ENCODE peak calls at places on chromosomes 12 and 14, in nine cellular contexts. D is HCT116, P is IMR-90, X is HepG2, W is PC-3, E is GM23248, F is colonic mucosa, K is neural progenitor cell, V is endodermal cell. U is an unnamed sample. For H3K4me1, the result is how much of the 10 kb centered on the place peaks cover.

GRCh38 chr12:80846930-80847329 is 90.8 kb downstream of the LIN7A start:
- DNase-seq in X (no peak), K (no peak), V (no peak), E (no peak), W (no peak), D (no peak), P (no peak), F (no peak), U (peak)

GRCh38 chr12:55797068-55797467 is 20.5 kb downstream of the SARNP start:
- DNase-seq in X (peak), W (peak), K (peak), F (no peak), P (peak), D (peak), E (peak), V (peak), U (peak)

GRCh38 chr14:104732931-104733681 is 9.1 kb downstream of the ADSS1 start:
- DNase-seq in W (peak), E (no peak), D (no peak), F (peak), P (no peak), X (no peak), V (no peak), K (no peak), U (no peak)

GRCh38 chr12:47990351-47991105 is 13.7 kb downstream of the COL2A1 start:
- DNase-seq in P (peak), V (no peak), F (no peak), K (no peak), E (no peak), D (no peak), W (no peak), X (no peak), U (no peak)

GRCh38 chr12:14952295-14952995 is 9.0 kb downstream of the ARHGDIB start:
- DNase-seq in K (no peak), D (peak), V (no peak), W (peak), E (peak), F (peak), P (peak), X (peak), U (peak)

GRCh38 chr12:27573972-27574371 is 50.0 kb downstream of the PPFIBP1 start:
- DNase-seq in K (no peak), E (peak), D (peak), P (peak), V (no peak), X (no peak), W (peak), F (no peak), U (peak)

GRCh38 chr12:26648584-26648983 is 184.4 kb downstream of the ITPR2 start:
- DNase-seq in W (peak), K (no peak), P (peak), D (no peak), E (peak), F (no peak), V (no peak), X (no peak), U (peak)

GRCh38 chr14:103894034-103894722 is 34.1 kb upstream of the TDRD9 start:
- DNase-seq in X (no peak), E (no peak), V (peak), P (no peak), D (no peak), F (peak), W (no peak), K (no peak), U (no peak)

GRCh38 chr14:83164591-83164990 is 1630.9 kb upstream of the SEL1L start:
- DNase-seq in K (no peak), X (no peak), D (no peak), E (no peak), W (no peak), F (no peak), P (no peak), V (no peak), U (no peak)

GRCh38 chr14:49297102-49297501 is 289.1 kb downstream of the RPS29 start:
- DNase-seq in W (no peak), E (no peak), K (no peak), X (no peak), D (no peak), P (no peak), F (no peak), V (no peak), U (no peak)

GRCh38 chr12:95884998-95885397 is 26.2 kb downstream of the SNRPF start:
- DNase-seq in W (no peak), P (no peak), X (peak), F (no peak), V (no peak), K (no peak), D (no peak), E (no peak), U (no peak)

GRCh38 chr12:108352591-108352990 is 13.5 kb upstream of the CMKLR1 start:
- DNase-seq in K (no peak), W (peak), P (no peak), D (no peak), F (no peak), V (no peak), E (no peak), X (no peak), U (no peak)

GRCh38 chr12:19553177-19553576 is 113.9 kb downstream of the AEBP2 start:
- DNase-seq in K (no peak), V (no peak), F (no peak), W (no peak), D (no peak), X (no peak), E (no peak), P (no peak), U (peak)

GRCh38 chr14:76584271-76584702 is 177.0 kb upstream of the VASH1 start:
- DNase-seq in X (no peak), W (no peak), E (no peak), P (no peak), F (no peak), K (no peak), V (no peak), D (no peak), U (no peak)

GRCh38 chr12:11822071-11822818 is 172.8 kb downstream of the ETV6 start:
- DNase-seq in K (peak), F (no peak), V (no peak), P (peak), D (no peak), X (no peak), W (no peak), E (peak), U (no peak)

GRCh38 chr12:102427542-102427923 is 52.8 kb downstream of the IGF1 start:
- DNase-seq in X (no peak), K (no peak), W (no peak), F (no peak), E (peak), V (no peak), D (no peak), P (no peak), U (no peak)

GRCh38 chr14:104112113-104112505 is 26.3 kb upstream of the KIF26A start:
- DNase-seq in F (no peak), X (no peak), W (no peak), V (peak), P (no peak), K (no peak), E (no peak), D (no peak), U (no peak)

GRCh38 chr12:40312982-40313576 is 88.3 kb downstream of the LRRK2 start:
- DNase-seq in F (no peak), E (peak), V (no peak), K (no peak), X (peak), W (peak), P (peak), D (no peak), U (peak)

GRCh38 chr14:57960946-57961792 is 95.3 kb upstream of the SLC35F4 start:
- DNase-seq in F (no peak), K (no peak), E (no peak), P (no peak), D (no peak), X (no peak), W (no peak), V (no peak), U (no peak)

GRCh38 chr12:45324391-45324790 is 108.5 kb downstream of the ANO6 start:
- DNase-seq in V (no peak), D (no peak), E (peak), P (peak), F (no peak), X (no peak), K (no peak), W (no peak), U (no peak)

GRCh38 chr14:43119672-43120071 is 1387.4 kb downstream of the FSCB start:
- DNase-seq in V (no peak), F (no peak), D (no peak), W (no peak), K (no peak), E (no peak), X (no peak), P (no peak), U (no peak)

GRCh38 chr12:117854339-117855012 is 114.3 kb downstream of the KSR2 start:
- DNase-seq in V (peak), X (peak), W (peak), D (no peak), E (peak), P (peak), K (peak), F (peak), U (peak)

GRCh38 chr14:94322648-94323570 is at the start of gene SERPINA6:
- DNase-seq in D (no peak), X (peak), F (peak), E (peak), V (peak), P (peak), K (no peak), W (no peak), U (peak)

GRCh38 chr12:122129131-122129530 is 44.9 kb downstream of the IL31 start:
- DNase-seq in K (no peak), V (peak), E (no peak), X (no peak), W (no peak), P (no peak), D (no peak), F (no peak), U (no peak)

GRCh38 chr12:50059440-50060119 is 2.2 kb downstream of the ASIC1 start:
- DNase-seq in F (no peak), V (no peak), D (no peak), X (no peak), K (no peak), W (no peak), P (peak), E (no peak), U (no peak)

GRCh38 chr12:113852695-113853490 is 113.2 kb downstream of the RBM19 start:
- DNase-seq in P (no peak), D (no peak), W (no peak), F (no peak), V (no peak), E (no peak), K (no peak), X (no peak), U (no peak)

GRCh38 chr12:66241061-66242043 is 52.3 kb downstream of the IRAK3 start:
- DNase-seq in K (no peak), E (peak), D (no peak), V (no peak), F (no peak), P (peak), X (no peak), W (peak), U (peak)

GRCh38 chr12:56159482-56160105 is 1.4 kb downstream of the MYL6 start:
- DNase-seq in F (no peak), P (no peak), K (no peak), W (no peak), D (no peak), X (no peak), E (no peak), V (peak), U (no peak)

GRCh38 chr12:122888232-122888752 is 7.6 kb downstream of the VPS37B start:
- DNase-seq in P (peak), V (peak), X (peak), D (peak), K (peak), W (peak), F (peak), E (peak), U (peak)

GRCh38 chr14:96279564-96279963 is 23.6 kb downstream of the BDKRB1 start:
- DNase-seq in E (no peak), K (no peak), W (no peak), X (no peak), F (no peak), V (no peak), P (no peak), D (no peak), U (no peak)

GRCh38 chr12:83389237-83389996 is 702.7 kb downstream of the TMTC2 start:
- DNase-seq in V (peak), K (peak), X (no peak), W (peak), P (no peak), F (peak), D (peak), E (no peak), U (no peak)

GRCh38 chr12:15439459-15439858 is 117.2 kb downstream of the PTPRO start:
- DNase-seq in X (no peak), D (no peak), K (no peak), P (no peak), W (no peak), V (no peak), E (no peak), F (no peak), U (no peak)

GRCh38 chr14:101072531-101072930 is 169.0 kb upstream of the RTL1 start:
- DNase-seq in W (peak), P (peak), F (peak), E (no peak), D (no peak), V (peak), X (no peak), K (no peak), U (peak)

GRCh38 chr12:98909749-98910148 is 264.7 kb downstream of the APAF1 start:
- DNase-seq in W (no peak), D (no peak), E (no peak), P (no peak), K (peak), V (peak), F (no peak), X (no peak), U (no peak)

GRCh38 chr12:115920395-115921183 is 356.9 kb downstream of the MED13L start:
- DNase-seq in X (no peak), V (no peak), W (no peak), P (peak), E (peak), D (no peak), K (no peak), F (no peak), U (peak)

GRCh38 chr14:49774111-49774510 is 6.2 kb downstream of the KLHDC2 start:
- DNase-seq in P (peak), D (no peak), E (no peak), K (no peak), X (no peak), F (no peak), W (no peak), V (no peak), U (peak)

GRCh38 chr14:41785696-41786095 is 179.0 kb downstream of the LRFN5 start:
- DNase-seq in D (no peak), X (peak), F (no peak), K (peak), V (peak), E (no peak), W (peak), P (no peak), U (no peak)

DNA sequence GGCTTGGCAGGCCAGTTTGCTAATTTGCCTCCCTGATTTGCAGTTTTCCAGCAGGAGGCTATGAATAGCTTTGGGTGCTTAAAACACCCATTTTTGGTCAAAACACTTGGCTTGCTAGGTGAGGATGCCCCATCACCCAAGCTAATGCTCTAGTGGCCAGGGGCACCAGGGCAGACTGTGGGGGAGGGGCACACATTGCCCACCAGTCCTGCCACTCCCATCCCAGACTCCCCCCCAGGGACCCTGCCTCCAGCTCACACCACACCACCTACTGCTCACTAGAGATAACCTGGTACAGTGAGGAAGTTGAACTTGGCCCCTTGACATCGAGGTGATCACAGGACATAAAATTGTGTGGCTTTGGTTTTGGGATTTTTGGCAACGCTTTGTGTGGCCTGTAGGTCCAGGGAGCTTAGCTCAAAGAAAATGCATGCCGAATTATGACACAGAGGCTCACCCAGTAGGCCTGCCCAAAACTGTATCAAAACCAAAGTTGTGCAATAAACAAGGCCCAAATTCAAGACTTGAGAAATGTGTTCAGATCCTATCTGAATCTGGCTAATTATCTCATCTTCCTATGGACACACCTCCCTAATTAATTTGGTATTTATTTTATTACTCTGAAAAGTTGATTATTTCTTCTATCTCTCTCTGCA is 4.3 kb downstream of the NUAK1 start:
- DNase-seq in D (no peak), P (no peak), W (no peak), E (no peak), F (no peak), X (no peak), K (no peak), V (peak), U (no peak)
- H3K4me3 ChIP-seq in D (no peak), P (no peak), W (no peak), E (peak), F (no peak), X (no peak), K (no peak), V (peak), U (peak)

DNA sequence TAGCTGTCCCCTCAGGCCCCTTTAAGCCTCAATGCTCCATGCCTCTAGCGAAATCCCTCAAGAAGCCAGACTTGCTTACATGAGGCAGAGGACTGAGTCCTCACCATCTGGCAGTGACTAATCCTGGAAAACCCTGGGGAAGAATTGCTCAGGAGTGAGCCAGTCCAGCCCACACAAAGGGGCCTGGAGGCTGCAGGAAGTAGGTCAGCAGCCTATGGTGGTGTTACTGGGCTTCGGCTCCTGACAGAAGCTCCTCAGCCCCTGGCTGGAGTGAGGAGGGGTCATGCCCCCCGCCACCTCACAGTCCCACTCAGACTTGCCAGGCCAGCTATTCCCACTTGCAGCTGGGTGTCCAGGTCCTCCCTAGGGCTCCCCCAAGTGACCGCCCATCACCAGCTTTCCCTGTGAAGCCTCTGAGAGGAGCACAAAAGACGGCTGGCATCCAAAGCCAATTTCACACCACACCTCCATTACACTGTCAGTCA is 250.5 kb downstream of the DPF3 start:
- DNase-seq in K (no peak), P (peak), D (no peak), F (no peak), X (no peak), W (peak), E (peak), V (no peak), U (peak)
- H3K9ac ChIP-seq in K (no peak), P (no peak), D (no peak), F (no peak), X (no peak), W (peak), E (peak), V (no peak), U (no peak)

GRCh38 chr14:27186048-27186447 is 588.2 kb upstream of the NOVA1 start:
- DNase-seq in K (no peak), D (no peak), P (no peak), X (no peak), W (no peak), F (no peak), E (no peak), V (no peak), U (no peak)
- H3K4me1 ChIP-seq in K (under half), D (under half), P (under half), X (under half), W (under half), F (under half), E (under half), V (under half), U (under half)

GRCh38 chr12:52216807-52217206 is 16.2 kb upstream of the KRT7 start:
- DNase-seq in D (no peak), X (no peak), W (no peak), E (no peak), V (peak), K (no peak), F (no peak), P (no peak), U (no peak)
- H3K4me3 ChIP-seq in D (no peak), X (no peak), W (no peak), E (no peak), V (no peak), K (no peak), F (no peak), P (no peak), U (no peak)

U was measured in adipocyte.